ENCODE peak calls at places on chromosome 17, in four cellular contexts. K, P, Y and I are unnamed samples.

GRCh38 chr17:45823598-45823997 is 21.1 kb upstream of the SPPL2C start:
- DNase-seq in K (no peak), P (no peak), Y (no peak), I (no peak)

GRCh38 chr17:40775945-40776344 is 3.9 kb upstream of the KRT26 start:
- DNase-seq in K (no peak), P (no peak), Y (no peak), I (no peak)

GRCh38 chr17:46832306-46832895 is 13.9 kb upstream of the WNT3 start:
- DNase-seq in K (no peak), P (no peak), Y (no peak), I (no peak)

GRCh38 chr17:34619687-34620217 is 40.4 kb downstream of the TMEM132E start:
- DNase-seq in K (no peak), P (no peak), Y (no peak), I (no peak)

GRCh38 chr17:29292071-29292991 is 1.6 kb downstream of the NUFIP2 start:
- DNase-seq in K (no peak), P (peak; percentile 77), Y (peak; percentile 55), I (no peak)

GRCh38 chr17:19003966-19004600 is 481 bp downstream of the FAM83G start:
- DNase-seq in K (no peak), P (peak; percentile 44), Y (peak; percentile 18), I (peak; percentile 61)

GRCh38 chr17:41620583-41621434 is 3.6 kb downstream of the KRT17 start:
- DNase-seq in K (no peak), P (no peak), Y (no peak), I (peak; percentile 25)

GRCh38 chr17:57442401-57442823 is 186.1 kb downstream of the MSI2 start:
- DNase-seq in K (no peak), P (no peak), Y (no peak), I (no peak)

GRCh38 chr17:17044846-17045561 is 2.7 kb downstream of the MPRIP start:
- DNase-seq in K (no peak), P (peak; percentile 21), Y (peak; percentile 82), I (peak; percentile 7)

GRCh38 chr17:32019228-32019627 is 12.0 kb downstream of the LRRC37B start:
- DNase-seq in K (no peak), P (no peak), Y (no peak), I (no peak)

GRCh38 chr17:40303706-40304450 is 5.1 kb upstream of the RARA start:
- DNase-seq in K (no peak), P (no peak), Y (no peak), I (no peak)

GRCh38 chr17:47999612-48000011 is 28.7 kb downstream of the CDK5RAP3 start:
- DNase-seq in K (no peak), P (no peak), Y (no peak), I (peak; percentile 47)

GRCh38 chr17:19286751-19287341 is 49.7 kb downstream of the EPN2 start:
- DNase-seq in K (no peak), P (no peak), Y (no peak), I (no peak)

GRCh38 chr17:74134991-74135390 is 68.5 kb upstream of the RPL38 start:
- DNase-seq in K (no peak), P (no peak), Y (no peak), I (peak; percentile 1)

GRCh38 chr17:47280072-47280811 is 26.6 kb downstream of the ITGB3 start:
- DNase-seq in K (no peak), P (no peak), Y (no peak), I (no peak)

GRCh38 chr17:42456223-42457106 is 2.2 kb upstream of the ATP6V0A1 start:
- DNase-seq in K (no peak), P (no peak), Y (no peak), I (no peak)

GRCh38 chr17:11935734-11936406 is 61.4 kb downstream of the ZNF18 start:
- DNase-seq in K (peak; percentile 48), P (no peak), Y (peak; percentile 68), I (no peak)

GRCh38 chr17:57440522-57441269 is 184.4 kb downstream of the MSI2 start:
- DNase-seq in K (no peak), P (peak; percentile 84), Y (peak; percentile 93), I (no peak)

GRCh38 chr17:17693955-17694228 is 12.6 kb downstream of the RAI1 start:
- DNase-seq in K (no peak), P (no peak), Y (no peak), I (no peak)

GRCh38 chr17:62644487-62645173 is 17.2 kb downstream of the MRC2 start:
- DNase-seq in K (no peak), P (no peak), Y (peak; percentile 63), I (peak; percentile 88)

GRCh38 chr17:44829558-44830358 is at the start of gene GJC1:
- DNase-seq in K (no peak), P (no peak), Y (peak; percentile 61), I (peak; percentile 58)

GRCh38 chr17:49991409-49991808 is 3.6 kb downstream of the DLX3 start:
- DNase-seq in K (no peak), P (no peak), Y (no peak), I (peak; percentile 45)
- H3K27me3 ChIP-seq in K (peaks cover 94% of the 10 kb centered on the region), P (peaks cover 3% of the 10 kb centered on the region), Y (peaks cover 99% of the 10 kb centered on the region), I (no peaks in the 10 kb centered on the region)

GRCh38 chr17:37551788-37552187 is 57.4 kb downstream of the SYNRG start:
- DNase-seq in K (no peak), P (no peak), Y (no peak), I (no peak)
- H3K36me3 ChIP-seq in K (peaks cover 18% of the 10 kb centered on the region), P (no peaks in the 10 kb centered on the region), Y (peaks cover 20% of the 10 kb centered on the region), I (peaks cover 2% of the 10 kb centered on the region)

GRCh38 chr17:59607061-59607460 is 12.6 kb upstream of the CLTC start:
- DNase-seq in K (no peak), P (no peak), Y (no peak), I (no peak)
- H3K27me3 ChIP-seq in K (no peaks in the 10 kb centered on the region), P (no peaks in the 10 kb centered on the region), Y (no peaks in the 10 kb centered on the region), I (no peaks in the 10 kb centered on the region)

DNA sequence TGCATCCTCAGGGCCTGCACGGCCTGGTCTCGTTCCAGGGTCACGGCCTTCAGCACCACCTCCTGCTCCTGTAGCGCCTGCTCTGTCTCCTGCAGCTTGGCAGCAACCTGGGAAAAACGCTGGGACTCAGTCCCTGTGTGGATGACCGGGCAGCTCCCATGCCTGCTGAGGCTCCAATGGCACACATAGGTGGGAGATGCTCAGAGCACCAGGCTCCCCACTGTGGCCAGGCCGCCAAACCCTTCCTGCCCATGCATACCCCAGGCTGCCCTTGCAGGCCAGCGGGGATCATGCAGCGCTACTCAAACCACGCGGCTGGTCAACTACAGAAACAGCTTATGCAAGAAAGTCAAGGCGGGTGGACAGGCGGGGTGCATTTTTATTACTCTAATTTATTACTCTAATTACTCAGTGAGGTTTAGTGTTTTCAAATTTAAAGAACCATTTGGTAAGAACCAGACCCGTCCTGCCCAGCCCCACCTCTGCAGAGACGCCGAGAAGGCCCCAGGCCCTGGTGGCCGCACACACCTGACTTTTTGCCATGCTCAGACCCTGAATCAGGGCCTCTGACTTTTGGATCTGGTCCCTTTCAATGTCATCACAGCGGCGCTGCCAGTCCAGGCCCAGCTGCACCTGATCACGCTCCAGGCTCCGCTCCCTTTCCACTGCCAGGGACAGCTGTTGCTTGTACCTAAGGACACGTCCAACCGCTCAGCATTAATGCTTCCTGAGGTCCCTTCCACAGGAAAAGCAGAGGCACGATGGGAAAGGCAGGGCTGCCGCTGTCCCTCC is 33.9 kb downstream of the CCDC57 start:
- DNase-seq in K (no peak), P (no peak), Y (no peak), I (no peak)
- H3K36me3 ChIP-seq in K (peaks cover 52% of the 10 kb centered on the region), P (no peaks in the 10 kb centered on the region), Y (peaks cover 23% of the 10 kb centered on the region), I (peaks cover 2% of the 10 kb centered on the region)

GRCh38 chr17:72590382-72590781 is 469.6 kb downstream of the SOX9 start:
- DNase-seq in K (no peak), P (no peak), Y (no peak), I (no peak)
- H3K27me3 ChIP-seq in K (peaks cover 34% of the 10 kb centered on the region), P (no peaks in the 10 kb centered on the region), Y (peaks cover 19% of the 10 kb centered on the region), I (no peaks in the 10 kb centered on the region)

DNA sequence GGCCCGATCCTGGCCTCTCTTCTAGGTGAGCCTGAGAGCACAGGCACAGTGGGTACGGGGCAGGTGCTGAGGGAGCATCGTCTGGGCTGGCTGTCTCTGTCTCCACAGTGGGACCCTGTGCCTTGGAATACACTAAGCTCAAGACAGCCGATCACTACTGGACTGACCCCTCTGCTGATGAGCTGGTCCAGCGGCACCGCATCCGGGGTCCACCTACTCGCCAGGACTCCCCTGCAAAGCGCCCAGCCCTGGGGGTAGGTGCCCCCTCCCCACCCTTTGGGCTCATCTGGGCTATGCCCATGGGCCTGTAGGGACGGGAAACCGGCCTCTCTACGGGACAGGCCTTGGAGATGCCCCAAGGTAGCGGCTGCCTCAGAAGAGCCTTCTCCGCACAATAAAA is 25.6 kb downstream of the SGSM2 start:
- DNase-seq in K (no peak), P (no peak), Y (no peak), I (no peak)
- H3K36me3 ChIP-seq in K (peaks cover 56% of the 10 kb centered on the region), P (no peaks in the 10 kb centered on the region), Y (no peaks in the 10 kb centered on the region), I (no peaks in the 10 kb centered on the region)

DNA sequence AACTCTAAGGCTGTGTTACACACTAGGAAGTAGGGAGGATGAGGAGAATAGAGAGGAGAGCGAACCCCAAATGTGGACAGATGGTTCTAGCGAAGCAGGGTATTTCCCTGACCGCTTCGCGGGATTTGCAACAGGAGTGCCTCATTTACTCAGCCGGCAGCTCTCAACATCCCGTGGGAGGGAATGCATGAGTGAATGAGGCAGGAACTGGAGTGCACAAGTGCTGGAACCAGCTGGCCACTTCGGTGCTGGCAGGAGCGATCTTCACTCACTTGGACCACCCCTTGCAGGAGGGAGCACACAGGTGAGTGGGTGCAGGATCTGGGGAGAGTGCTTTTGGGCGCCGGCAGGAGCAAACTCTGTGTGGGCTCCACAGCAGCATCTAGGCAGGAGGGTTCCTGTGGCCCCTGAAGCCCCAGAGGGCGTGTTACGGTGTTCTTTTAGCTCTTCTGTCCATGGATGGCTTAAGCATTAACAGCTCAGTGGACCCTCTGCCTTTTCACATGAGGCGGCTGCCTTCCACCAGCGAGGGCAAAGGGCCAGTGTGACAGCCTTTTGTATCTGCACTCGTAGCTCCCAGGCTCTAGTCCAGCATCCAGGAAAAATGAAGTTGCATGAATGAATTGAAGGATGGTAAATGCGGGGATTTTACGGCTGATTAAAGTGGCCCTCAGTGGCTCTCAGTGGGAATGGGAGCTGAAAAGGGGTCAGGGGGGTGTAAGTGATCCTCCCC is 17.4 kb upstream of the ZNHIT3 start:
- DNase-seq in K (no peak), P (no peak), Y (no peak), I (no peak)
- H3K27me3 ChIP-seq in K (peaks cover 7% of the 10 kb centered on the region), P (no peaks in the 10 kb centered on the region), Y (peaks cover 15% of the 10 kb centered on the region), I (no peaks in the 10 kb centered on the region)